ENCODE peak calls at places on chromosomes 11 and 22, in four cellular contexts. B, O, P and C are unnamed samples.

GRCh38 chr22:21599053-21599893 is 30.5 kb downstream of the YDJC start:
- DNase-seq in B (no peak), O (no peak), P (no peak), C (no peak)

GRCh38 chr11:8671651-8672062 is 10.8 kb downstream of the TRIM66 start:
- DNase-seq in B (no peak), O (peak; percentile 82), P (peak; percentile 85), C (no peak)

GRCh38 chr11:109267293-109268095 is 154.5 kb upstream of the C11orf87 start:
- DNase-seq in B (no peak), O (no peak), P (no peak), C (no peak)

GRCh38 chr11:1480555-1481482 is 5.8 kb downstream of the MOB2 start:
- DNase-seq in B (no peak), O (peak; percentile 68), P (no peak), C (peak; percentile 43)

GRCh38 chr22:35523167-35523928 is 17.3 kb upstream of the RASD2 start:
- DNase-seq in B (no peak), O (no peak), P (no peak), C (no peak)

GRCh38 chr22:49530671-49531532 is 296.8 kb downstream of the BRD1 start:
- DNase-seq in B (no peak), O (no peak), P (no peak), C (no peak)

GRCh38 chr11:121659811-121660210 is 207.0 kb upstream of the SORL1-AS1 start:
- DNase-seq in B (no peak), O (no peak), P (peak; percentile 47), C (no peak)

GRCh38 chr11:69335461-69336386 is 41.8 kb downstream of the MYEOV start:
- DNase-seq in B (no peak), O (no peak), P (no peak), C (no peak)

GRCh38 chr22:40703174-40703573 is 23.9 kb downstream of the MCHR1 start:
- DNase-seq in B (no peak), O (no peak), P (no peak), C (no peak)

GRCh38 chr11:109508185-109508584 is 86.2 kb downstream of the C11orf87 start:
- DNase-seq in B (no peak), O (no peak), P (no peak), C (no peak)

GRCh38 chr11:76150141-76150540 is 56.2 kb downstream of the WNT11 start:
- DNase-seq in B (no peak), O (peak; percentile 48), P (no peak), C (no peak)